ENCODE peak calls at places on chromosomes 1 and 21, in nine cellular contexts. F is NCI-H226; E is stimulated activated naive CD4-positive, alpha-beta T cell; Q is stimulated activated CD4-positive, alpha-beta T cell treated with anti-CD3 and anti-CD28 coated beads, Interleukin-12 subunit alpha, Interleukin-12 subunit beta, amount 100 ng/mL, for 48 hours; J is NCI-H1436; S is substantia nigra; N is NCI-H345; G is PC-9; T is breast epithelium. B is an unnamed sample.
A peak's percentile ranks its signal among the peaks of the same experiment; 100 is the strongest.

GRCh38 chr21:31252611-31253010 is 91.5 kb downstream of the TIAM1 start:
- DNase-seq in F (no peak), E (no peak), Q (no peak), J (no peak), S (no peak), N (no peak), G (no peak), T (no peak), B (no peak)

GRCh38 chr1:41572224-41572623 is 87.7 kb upstream of the EDN2 start:
- DNase-seq in F (no peak), E (no peak), Q (no peak), J (no peak), S (no peak), N (no peak), G (no peak), T (no peak), B (no peak)

GRCh38 chr1:29879217-29879616 is 642.9 kb downstream of the PTPRU start:
- DNase-seq in F (no peak), E (no peak), Q (no peak), J (no peak), S (no peak), N (no peak), G (no peak), T (peak; percentile 39), B (no peak)

GRCh38 chr1:214155987-214156567 is 124.9 kb upstream of the SMYD2 start:
- DNase-seq in F (no peak), E (no peak), Q (no peak), J (no peak), S (no peak), N (no peak), G (no peak), T (no peak), B (no peak)

GRCh38 chr21:38712076-38712475 is 93.7 kb upstream of the ETS2 start:
- DNase-seq in F (no peak), E (no peak), Q (no peak), J (peak; percentile 31), S (no peak), N (peak; percentile 78), G (no peak), T (no peak), B (no peak)

GRCh38 chr1:65467536-65467935 is 47.1 kb downstream of the LEPR start:
- DNase-seq in F (no peak), E (no peak), Q (no peak), J (peak; percentile 48), S (no peak), N (peak; percentile 74), G (peak; percentile 87), T (no peak), B (no peak)

GRCh38 chr1:66519988-66520387 is 14.0 kb upstream of the SGIP1 start:
- DNase-seq in F (no peak), E (no peak), Q (no peak), J (no peak), S (no peak), N (peak; percentile 17), G (no peak), T (no peak), B (no peak)

GRCh38 chr1:155933591-155934096 is 569 bp downstream of the KHDC4 start:
- DNase-seq in F (no peak), E (no peak), Q (no peak), J (no peak), S (no peak), N (no peak), G (no peak), T (no peak), B (no peak)

GRCh38 chr21:19508844-19509243 is 1105.3 kb upstream of the TMPRSS15 start:
- DNase-seq in F (no peak), E (no peak), Q (no peak), J (no peak), S (no peak), N (no peak), G (no peak), T (no peak), B (no peak)

GRCh38 chr1:208047476-208047934 is 136.6 kb upstream of the CD34 start:
- DNase-seq in F (no peak), E (no peak), Q (no peak), J (no peak), S (no peak), N (no peak), G (no peak), T (no peak), B (no peak)

GRCh38 chr1:12342261-12343003 is 112.6 kb downstream of the VPS13D start:
- DNase-seq in F (no peak), E (no peak), Q (no peak), J (no peak), S (no peak), N (peak; percentile 76), G (no peak), T (no peak), B (no peak)

GRCh38 chr1:2950926-2951305 is 70.4 kb upstream of the ACTRT2 start:
- DNase-seq in F (no peak), E (no peak), Q (no peak), J (no peak), S (no peak), N (no peak), G (no peak), T (no peak), B (no peak)

GRCh38 chr1:225483818-225484656 is 56.2 kb upstream of the LBR start:
- DNase-seq in F (no peak), E (no peak), Q (no peak), J (no peak), S (no peak), N (no peak), G (no peak), T (no peak), B (no peak)

GRCh38 chr1:100188617-100189016 is 10.6 kb upstream of the LRRC39 start:
- DNase-seq in F (no peak), E (no peak), Q (no peak), J (no peak), S (peak; percentile 16), N (peak; percentile 43), G (no peak), T (no peak), B (no peak)

GRCh38 chr1:202189012-202189790 is 4.4 kb upstream of the LGR6 start:
- DNase-seq in F (peak; percentile 36), E (peak; percentile 61), Q (peak; percentile 77), J (peak; percentile 88), S (peak; percentile 9), N (peak; percentile 74), G (peak; percentile 80), T (peak; percentile 77), B (peak; percentile 44)

GRCh38 chr21:46226920-46227599 is 1.5 kb downstream of the LSS start:
- DNase-seq in F (peak; percentile 54), E (no peak), Q (no peak), J (no peak), S (no peak), N (no peak), G (peak; percentile 5), T (no peak), B (no peak)

GRCh38 chr1:24027838-24028468 is 47.8 kb upstream of the SRSF10 start:
- DNase-seq in F (peak; percentile 32), E (peak; percentile 24), Q (no peak), J (peak; percentile 27), S (no peak), N (peak; percentile 8), G (no peak), T (no peak), B (no peak)

GRCh38 chr1:3577300-3577699 is 34.0 kb downstream of the MEGF6 start:
- DNase-seq in F (no peak), E (no peak), Q (no peak), J (peak; percentile 63), S (no peak), N (peak; percentile 68), G (no peak), T (no peak), B (no peak)

GRCh38 chr1:17189632-17190525 is 15.0 kb upstream of the PADI1 start:
- DNase-seq in F (peak; percentile 98), E (no peak), Q (no peak), J (no peak), S (no peak), N (no peak), G (peak; percentile 93), T (no peak), B (no peak)

GRCh38 chr1:112358798-112359408 is 37.1 kb upstream of the CTTNBP2NL start:
- DNase-seq in F (peak; percentile 46), E (peak; percentile 22), Q (peak; percentile 14), J (peak; percentile 11), S (peak; percentile 33), N (peak; percentile 33), G (peak; percentile 18), T (peak; percentile 66), B (peak; percentile 24)

GRCh38 chr1:155208656-155209372 is at the start of gene MTX1:
- DNase-seq in F (peak; percentile 83), E (peak; percentile 86), Q (peak; percentile 76), J (peak; percentile 74), S (peak; percentile 51), N (peak; percentile 93), G (peak; percentile 85), T (peak; percentile 90), B (peak; percentile 83)

GRCh38 chr1:185846672-185847440 is 112.7 kb downstream of the HMCN1 start:
- DNase-seq in F (peak; percentile 55), E (no peak), Q (no peak), J (no peak), S (no peak), N (no peak), G (no peak), T (no peak), B (no peak)

GRCh38 chr1:214019499-214019898 is 31.7 kb downstream of the PROX1 start:
- DNase-seq in F (no peak), E (no peak), Q (no peak), J (no peak), S (no peak), N (peak; percentile 71), G (no peak), T (no peak), B (no peak)

GRCh38 chr1:153122831-153123421 is 9.6 kb upstream of the SPRR2F start:
- DNase-seq in F (peak; percentile 64), E (no peak), Q (no peak), J (peak; percentile 18), S (no peak), N (peak; percentile 100), G (peak; percentile 82), T (peak; percentile 52), B (no peak)

GRCh38 chr1:93489756-93490155 is 41.8 kb downstream of the FNBP1L start:
- DNase-seq in F (no peak), E (no peak), Q (no peak), J (no peak), S (no peak), N (no peak), G (no peak), T (no peak), B (no peak)

GRCh38 chr1:109229531-109230127 is 15.9 kb downstream of the SARS1 start:
- DNase-seq in F (no peak), E (no peak), Q (no peak), J (no peak), S (peak; percentile 28), N (peak; percentile 97), G (no peak), T (no peak), B (no peak)

GRCh38 chr1:94422115-94422820 is 4.1 kb downstream of the ABCD3 start:
- DNase-seq in F (no peak), E (no peak), Q (no peak), J (no peak), S (no peak), N (no peak), G (no peak), T (no peak), B (no peak)

GRCh38 chr1:109357673-109358072 is 40.0 kb downstream of the SORT1 start:
- DNase-seq in F (peak; percentile 58), E (no peak), Q (no peak), J (peak; percentile 45), S (no peak), N (peak; percentile 24), G (no peak), T (no peak), B (no peak)